ENCODE peak calls at places on chromosomes 3 and 15, in five cellular contexts. S is fibroblast of lung, W is ovary, Y is A172, A is NCI-H446. M is an unnamed sample.

GRCh38 chr3:852033-852432 is 240.8 kb upstream of the CNTN6 start:
- DNase-seq in S (no peak), W (no peak), Y (no peak), A (no peak), M (no peak)

GRCh38 chr3:31533169-31533870 is 595 bp downstream of the STT3B start:
- DNase-seq in S (peak; percentile 19), W (peak; percentile 79), Y (no peak), A (no peak), M (peak; percentile 2)

GRCh38 chr3:168341192-168341816 is 245.6 kb upstream of the GOLIM4 start:
- DNase-seq in S (peak; percentile 91), W (no peak), Y (peak; percentile 67), A (no peak), M (no peak)

GRCh38 chr3:132180337-132180791 is 136.8 kb upstream of the ACP3 start:
- DNase-seq in S (peak; percentile 76), W (no peak), Y (peak; percentile 52), A (peak; percentile 22), M (peak; percentile 45)

GRCh38 chr3:70061111-70061510 is 61.6 kb downstream of the SAMMSON start:
- DNase-seq in S (peak; percentile 43), W (no peak), Y (no peak), A (no peak), M (no peak)

GRCh38 chr3:124809039-124809438 is 78.1 kb downstream of the ITGB5 start:
- DNase-seq in S (no peak), W (no peak), Y (no peak), A (no peak), M (no peak)

GRCh38 chr15:98103570-98103969 is 143.1 kb downstream of the ARRDC4 start:
- DNase-seq in S (no peak), W (no peak), Y (no peak), A (no peak), M (no peak)

GRCh38 chr3:192901435-192901834 is 16.2 kb downstream of the MB21D2 start:
- DNase-seq in S (peak; percentile 72), W (no peak), Y (peak; percentile 95), A (no peak), M (peak; percentile 83)

GRCh38 chr3:15102833-15103232 is 3.9 kb upstream of the RBSN start:
- DNase-seq in S (peak; percentile 39), W (no peak), Y (no peak), A (peak; percentile 40), M (peak; percentile 4)

GRCh38 chr3:143216709-143217182 is 97.2 kb downstream of the CHST2 start:
- DNase-seq in S (peak; percentile 22), W (no peak), Y (no peak), A (no peak), M (no peak)

GRCh38 chr3:147049901-147050300 is 356.4 kb downstream of the ZIC4 start:
- DNase-seq in S (no peak), W (no peak), Y (no peak), A (no peak), M (no peak)

GRCh38 chr3:45553469-45553974 is 41.0 kb upstream of the LIMD1 start:
- DNase-seq in S (peak; percentile 81), W (peak; percentile 45), Y (peak; percentile 65), A (peak; percentile 26), M (peak; percentile 4)

GRCh38 chr3:111047812-111048435 is 23.7 kb upstream of the NECTIN3 start:
- DNase-seq in S (no peak), W (no peak), Y (no peak), A (no peak), M (no peak)

GRCh38 chr3:67018789-67019525 is 20.9 kb downstream of the KBTBD8 start:
- DNase-seq in S (no peak), W (no peak), Y (no peak), A (no peak), M (no peak)

GRCh38 chr3:143429628-143430514 is 310.3 kb downstream of the CHST2 start:
- DNase-seq in S (peak; percentile 43), W (no peak), Y (peak; percentile 24), A (no peak), M (peak; percentile 78)

GRCh38 chr3:133910422-133910821 is 14.7 kb upstream of the RAB6B start:
- DNase-seq in S (no peak), W (no peak), Y (no peak), A (no peak), M (no peak)

GRCh38 chr3:129604942-129605592 is 1.4 kb downstream of the PLXND1 start:
- DNase-seq in S (no peak), W (peak; percentile 49), Y (no peak), A (no peak), M (no peak)

GRCh38 chr3:15040844-15041243 is 24.3 kb downstream of the MRPS25 start:
- DNase-seq in S (no peak), W (no peak), Y (no peak), A (no peak), M (no peak)

GRCh38 chr15:96388673-96389072 is 58.2 kb downstream of the NR2F2 start:
- DNase-seq in S (no peak), W (no peak), Y (no peak), A (no peak), M (no peak)

GRCh38 chr3:70824785-70825184 is 512.3 kb upstream of the MDFIC2 start:
- DNase-seq in S (peak; percentile 86), W (no peak), Y (peak; percentile 86), A (no peak), M (peak; percentile 52)

GRCh38 chr15:77623008-77623877 is 9.5 kb downstream of the LINGO1 start:
- DNase-seq in S (no peak), W (no peak), Y (no peak), A (no peak), M (no peak)

GRCh38 chr3:117349566-117349965 is 640.0 kb downstream of the TUSC7 start:
- DNase-seq in S (no peak), W (no peak), Y (no peak), A (no peak), M (no peak)

GRCh38 chr15:70521576-70522322 is 241.6 kb downstream of the UACA start:
- DNase-seq in S (no peak), W (no peak), Y (no peak), A (no peak), M (no peak)

GRCh38 chr3:7682822-7683229 is 818.8 kb upstream of the LMCD1 start:
- DNase-seq in S (peak; percentile 96), W (no peak), Y (peak; percentile 37), A (no peak), M (peak; percentile 77)

GRCh38 chr3:122258757-122259371 is 66.2 kb upstream of the CSTA start:
- DNase-seq in S (peak; percentile 46), W (peak; percentile 25), Y (peak; percentile 67), A (peak; percentile 14), M (peak; percentile 26)

GRCh38 chr3:56683122-56683817 is at the start of gene TASOR:
- DNase-seq in S (peak; percentile 80), W (peak; percentile 89), Y (peak; percentile 54), A (peak; percentile 40), M (peak; percentile 82)